ENCODE peak calls at places on chromosomes 2 and 18, in seven cellular contexts. One of them, this sample, is unnamed.

GRCh38 chr2:212994976-212995375 is 156.4 kb downstream of the IKZF2 start:
- DNase-seq in HFFc6: peak
- DNase-seq in right cardiac atrium: no peak
- DNase-seq in EH: peak
- DNase-seq in ELF-1: no peak
- DNase-seq in fibroblast of mammary gland: peak
- DNase-seq in stimulated activated CD8-positive, alpha-beta memory T cell treated with anti-CD3 and anti-CD28 coated beads, Interleukin-15, amount 100 ng/mL, for 24 hours: no peak
- DNase-seq in this sample: no peak

GRCh38 chr2:62199392-62200125 is 3.6 kb downstream of the B3GNT2 start:
- DNase-seq in HFFc6: no peak
- DNase-seq in right cardiac atrium: no peak
- DNase-seq in EH: peak
- DNase-seq in ELF-1: no peak
- DNase-seq in fibroblast of mammary gland: peak
- DNase-seq in stimulated activated CD8-positive, alpha-beta memory T cell treated with anti-CD3 and anti-CD28 coated beads, Interleukin-15, amount 100 ng/mL, for 24 hours: no peak
- DNase-seq in this sample: no peak

GRCh38 chr2:17878222-17879136 is at the start of gene KCNS3:
- DNase-seq in HFFc6: no peak
- DNase-seq in right cardiac atrium: peak
- DNase-seq in EH: peak
- DNase-seq in ELF-1: peak
- DNase-seq in fibroblast of mammary gland: peak
- DNase-seq in stimulated activated CD8-positive, alpha-beta memory T cell treated with anti-CD3 and anti-CD28 coated beads, Interleukin-15, amount 100 ng/mL, for 24 hours: no peak
- DNase-seq in this sample: peak

GRCh38 chr2:162244559-162245031 is 1.4 kb upstream of the FAP start:
- DNase-seq in HFFc6: peak
- DNase-seq in right cardiac atrium: peak
- DNase-seq in EH: peak
- DNase-seq in ELF-1: peak
- DNase-seq in fibroblast of mammary gland: peak
- DNase-seq in stimulated activated CD8-positive, alpha-beta memory T cell treated with anti-CD3 and anti-CD28 coated beads, Interleukin-15, amount 100 ng/mL, for 24 hours: no peak
- DNase-seq in this sample: no peak

GRCh38 chr2:152445791-152446201 is 110.8 kb downstream of the FMNL2 start:
- DNase-seq in HFFc6: peak
- DNase-seq in right cardiac atrium: no peak
- DNase-seq in EH: peak
- DNase-seq in ELF-1: no peak
- DNase-seq in fibroblast of mammary gland: peak
- DNase-seq in stimulated activated CD8-positive, alpha-beta memory T cell treated with anti-CD3 and anti-CD28 coated beads, Interleukin-15, amount 100 ng/mL, for 24 hours: no peak
- DNase-seq in this sample: no peak

GRCh38 chr2:121480826-121481225 is 49.9 kb upstream of the RNU4ATAC start:
- DNase-seq in HFFc6: no peak
- DNase-seq in right cardiac atrium: peak
- DNase-seq in EH: peak
- DNase-seq in ELF-1: no peak
- DNase-seq in fibroblast of mammary gland: peak
- DNase-seq in stimulated activated CD8-positive, alpha-beta memory T cell treated with anti-CD3 and anti-CD28 coated beads, Interleukin-15, amount 100 ng/mL, for 24 hours: no peak
- DNase-seq in this sample: no peak

GRCh38 chr2:197028230-197028629 is 101.7 kb upstream of the PGAP1 start:
- DNase-seq in HFFc6: peak
- DNase-seq in right cardiac atrium: no peak
- DNase-seq in EH: peak
- DNase-seq in ELF-1: peak
- DNase-seq in fibroblast of mammary gland: peak
- DNase-seq in stimulated activated CD8-positive, alpha-beta memory T cell treated with anti-CD3 and anti-CD28 coated beads, Interleukin-15, amount 100 ng/mL, for 24 hours: no peak
- DNase-seq in this sample: no peak

GRCh38 chr18:68865021-68865420 is 67.1 kb downstream of the CCDC102B start:
- DNase-seq in HFFc6: no peak
- DNase-seq in right cardiac atrium: no peak
- DNase-seq in EH: no peak
- DNase-seq in ELF-1: no peak
- DNase-seq in fibroblast of mammary gland: no peak
- DNase-seq in stimulated activated CD8-positive, alpha-beta memory T cell treated with anti-CD3 and anti-CD28 coated beads, Interleukin-15, amount 100 ng/mL, for 24 hours: no peak
- DNase-seq in this sample: no peak

GRCh38 chr2:141271346-141271745 is 859.5 kb downstream of the LRP1B start:
- DNase-seq in HFFc6: no peak
- DNase-seq in right cardiac atrium: no peak
- DNase-seq in EH: no peak
- DNase-seq in ELF-1: no peak
- DNase-seq in fibroblast of mammary gland: no peak
- DNase-seq in stimulated activated CD8-positive, alpha-beta memory T cell treated with anti-CD3 and anti-CD28 coated beads, Interleukin-15, amount 100 ng/mL, for 24 hours: no peak
- DNase-seq in this sample: no peak

GRCh38 chr2:27303093-27304025 is 4.9 kb downstream of the UCN start:
- DNase-seq in HFFc6: peak
- DNase-seq in right cardiac atrium: peak
- DNase-seq in EH: peak
- DNase-seq in ELF-1: peak
- DNase-seq in fibroblast of mammary gland: peak
- DNase-seq in stimulated activated CD8-positive, alpha-beta memory T cell treated with anti-CD3 and anti-CD28 coated beads, Interleukin-15, amount 100 ng/mL, for 24 hours: no peak
- DNase-seq in this sample: peak

GRCh38 chr18:23143871-23144270 is 8.6 kb downstream of the CABLES1 start:
- DNase-seq in HFFc6: no peak
- DNase-seq in right cardiac atrium: peak
- DNase-seq in EH: no peak
- DNase-seq in ELF-1: peak
- DNase-seq in fibroblast of mammary gland: no peak
- DNase-seq in stimulated activated CD8-positive, alpha-beta memory T cell treated with anti-CD3 and anti-CD28 coated beads, Interleukin-15, amount 100 ng/mL, for 24 hours: no peak
- DNase-seq in this sample: no peak

GRCh38 chr2:9307505-9307904 is 100.9 kb downstream of the ASAP2 start:
- DNase-seq in HFFc6: no peak
- DNase-seq in right cardiac atrium: no peak
- DNase-seq in EH: no peak
- DNase-seq in ELF-1: no peak
- DNase-seq in fibroblast of mammary gland: no peak
- DNase-seq in stimulated activated CD8-positive, alpha-beta memory T cell treated with anti-CD3 and anti-CD28 coated beads, Interleukin-15, amount 100 ng/mL, for 24 hours: no peak
- DNase-seq in this sample: no peak

GRCh38 chr2:223896751-223897320 is 48.3 kb downstream of the WDFY1 start:
- DNase-seq in HFFc6: no peak
- DNase-seq in right cardiac atrium: no peak
- DNase-seq in EH: no peak
- DNase-seq in ELF-1: no peak
- DNase-seq in fibroblast of mammary gland: peak
- DNase-seq in stimulated activated CD8-positive, alpha-beta memory T cell treated with anti-CD3 and anti-CD28 coated beads, Interleukin-15, amount 100 ng/mL, for 24 hours: no peak
- DNase-seq in this sample: no peak

GRCh38 chr2:237210763-237211162 is 125.1 kb downstream of the COPS8 start:
- DNase-seq in HFFc6: no peak
- DNase-seq in right cardiac atrium: no peak
- DNase-seq in EH: no peak
- DNase-seq in ELF-1: no peak
- DNase-seq in fibroblast of mammary gland: no peak
- DNase-seq in stimulated activated CD8-positive, alpha-beta memory T cell treated with anti-CD3 and anti-CD28 coated beads, Interleukin-15, amount 100 ng/mL, for 24 hours: no peak
- DNase-seq in this sample: no peak

GRCh38 chr18:9868857-9869712 is 16.7 kb upstream of the TXNDC2 start:
- DNase-seq in HFFc6: no peak
- DNase-seq in right cardiac atrium: no peak
- DNase-seq in EH: no peak
- DNase-seq in ELF-1: peak
- DNase-seq in fibroblast of mammary gland: no peak
- DNase-seq in stimulated activated CD8-positive, alpha-beta memory T cell treated with anti-CD3 and anti-CD28 coated beads, Interleukin-15, amount 100 ng/mL, for 24 hours: no peak
- DNase-seq in this sample: no peak

GRCh38 chr2:27123302-27124150 is at the start of gene ABHD1:
- DNase-seq in HFFc6: no peak
- DNase-seq in right cardiac atrium: peak
- DNase-seq in EH: peak
- DNase-seq in ELF-1: peak
- DNase-seq in fibroblast of mammary gland: no peak
- DNase-seq in stimulated activated CD8-positive, alpha-beta memory T cell treated with anti-CD3 and anti-CD28 coated beads, Interleukin-15, amount 100 ng/mL, for 24 hours: peak
- DNase-seq in this sample: peak

GRCh38 chr2:218003265-218003950 is 613 bp upstream of the TNS1 start:
- DNase-seq in HFFc6: no peak
- DNase-seq in right cardiac atrium: peak
- DNase-seq in EH: peak
- DNase-seq in ELF-1: peak
- DNase-seq in fibroblast of mammary gland: peak
- DNase-seq in stimulated activated CD8-positive, alpha-beta memory T cell treated with anti-CD3 and anti-CD28 coated beads, Interleukin-15, amount 100 ng/mL, for 24 hours: no peak
- DNase-seq in this sample: no peak

GRCh38 chr2:31239842-31240198 is 5.9 kb downstream of the EHD3 start:
- DNase-seq in HFFc6: peak
- DNase-seq in right cardiac atrium: peak
- DNase-seq in EH: peak
- DNase-seq in ELF-1: peak
- DNase-seq in fibroblast of mammary gland: peak
- DNase-seq in stimulated activated CD8-positive, alpha-beta memory T cell treated with anti-CD3 and anti-CD28 coated beads, Interleukin-15, amount 100 ng/mL, for 24 hours: no peak
- DNase-seq in this sample: no peak

GRCh38 chr2:63865159-63865799 is 23.6 kb downstream of the UGP2 start:
- DNase-seq in HFFc6: peak
- DNase-seq in right cardiac atrium: no peak
- DNase-seq in EH: peak
- DNase-seq in ELF-1: no peak
- DNase-seq in fibroblast of mammary gland: peak
- DNase-seq in stimulated activated CD8-positive, alpha-beta memory T cell treated with anti-CD3 and anti-CD28 coated beads, Interleukin-15, amount 100 ng/mL, for 24 hours: no peak
- DNase-seq in this sample: peak

GRCh38 chr2:240851078-240851861 is 17.4 kb upstream of the AGXT start:
- DNase-seq in HFFc6: peak
- DNase-seq in right cardiac atrium: peak
- DNase-seq in EH: peak
- DNase-seq in ELF-1: peak
- DNase-seq in fibroblast of mammary gland: peak
- DNase-seq in stimulated activated CD8-positive, alpha-beta memory T cell treated with anti-CD3 and anti-CD28 coated beads, Interleukin-15, amount 100 ng/mL, for 24 hours: peak
- DNase-seq in this sample: peak

GRCh38 chr2:83584674-83585073 is 874.4 kb downstream of the SUCLG1 start:
- DNase-seq in HFFc6: no peak
- DNase-seq in right cardiac atrium: peak
- DNase-seq in EH: peak
- DNase-seq in ELF-1: no peak
- DNase-seq in fibroblast of mammary gland: no peak
- DNase-seq in stimulated activated CD8-positive, alpha-beta memory T cell treated with anti-CD3 and anti-CD28 coated beads, Interleukin-15, amount 100 ng/mL, for 24 hours: no peak
- DNase-seq in this sample: no peak

GRCh38 chr2:181463573-181463972 is 6.4 kb downstream of the ITGA4 start:
- DNase-seq in HFFc6: no peak
- DNase-seq in right cardiac atrium: no peak
- DNase-seq in EH: no peak
- DNase-seq in ELF-1: no peak
- DNase-seq in fibroblast of mammary gland: no peak
- DNase-seq in stimulated activated CD8-positive, alpha-beta memory T cell treated with anti-CD3 and anti-CD28 coated beads, Interleukin-15, amount 100 ng/mL, for 24 hours: no peak
- DNase-seq in this sample: no peak

GRCh38 chr18:57997820-57998219 is 46.2 kb upstream of the NEDD4L start:
- DNase-seq in HFFc6: no peak
- DNase-seq in right cardiac atrium: no peak
- DNase-seq in EH: no peak
- DNase-seq in ELF-1: peak
- DNase-seq in fibroblast of mammary gland: no peak
- DNase-seq in stimulated activated CD8-positive, alpha-beta memory T cell treated with anti-CD3 and anti-CD28 coated beads, Interleukin-15, amount 100 ng/mL, for 24 hours: no peak
- DNase-seq in this sample: no peak

GRCh38 chr2:209960676-209961630 is 41.5 kb upstream of the RPE start:
- DNase-seq in HFFc6: peak
- DNase-seq in right cardiac atrium: peak
- DNase-seq in EH: peak
- DNase-seq in ELF-1: peak
- DNase-seq in fibroblast of mammary gland: peak
- DNase-seq in stimulated activated CD8-positive, alpha-beta memory T cell treated with anti-CD3 and anti-CD28 coated beads, Interleukin-15, amount 100 ng/mL, for 24 hours: no peak
- DNase-seq in this sample: peak

GRCh38 chr2:12856934-12857660 is 140.4 kb downstream of the TRIB2 start:
- DNase-seq in HFFc6: peak
- DNase-seq in right cardiac atrium: no peak
- DNase-seq in EH: peak
- DNase-seq in ELF-1: no peak
- DNase-seq in fibroblast of mammary gland: peak
- DNase-seq in stimulated activated CD8-positive, alpha-beta memory T cell treated with anti-CD3 and anti-CD28 coated beads, Interleukin-15, amount 100 ng/mL, for 24 hours: no peak
- DNase-seq in this sample: no peak

GRCh38 chr2:71592181-71592711 is 138.9 kb downstream of the DYSF start:
- DNase-seq in HFFc6: no peak
- DNase-seq in right cardiac atrium: no peak
- DNase-seq in EH: peak
- DNase-seq in ELF-1: peak
- DNase-seq in fibroblast of mammary gland: no peak
- DNase-seq in stimulated activated CD8-positive, alpha-beta memory T cell treated with anti-CD3 and anti-CD28 coated beads, Interleukin-15, amount 100 ng/mL, for 24 hours: no peak
- DNase-seq in this sample: no peak

This sample was measured in HuH-7.5.